ENCODE peak calls at places on chromosomes 3 and 15, in seven cellular contexts. G, O, Z, D, Y, L and N are unnamed samples. For H3K36me3, the result is how much of the 10 kb centered on the place peaks cover.

GRCh38 chr3:143139786-143140185 is 20.2 kb downstream of the CHST2 start:
- DNase-seq in O (peak), Y (no peak), D (no peak), Z (no peak), G (no peak), L (peak), N (no peak)

GRCh38 chr15:67070150-67070549 is 4.7 kb downstream of the SMAD3 start:
- DNase-seq in O (peak), D (no peak), L (peak), G (no peak), Y (no peak), Z (no peak), N (no peak)

GRCh38 chr3:155556531-155556930 is 188.3 kb downstream of the PLCH1 start:
- DNase-seq in Y (no peak), L (no peak), D (no peak), Z (no peak), O (no peak), G (no peak), N (no peak)

GRCh38 chr3:8990266-8991215 is 27.3 kb upstream of the RAD18 start:
- DNase-seq in Z (no peak), Y (no peak), D (no peak), L (no peak), O (peak), G (no peak), N (peak)

GRCh38 chr15:78237146-78237545 is 2.8 kb upstream of the ACSBG1 start:
- DNase-seq in O (no peak), Y (peak), G (no peak), D (no peak), L (no peak), Z (no peak), N (no peak)

GRCh38 chr3:134317106-134317947 is 56.9 kb downstream of the AMOTL2 start:
- DNase-seq in L (no peak), Y (peak), O (no peak), G (no peak), Z (no peak), D (no peak), N (peak)

GRCh38 chr15:99467861-99468460 is 97.8 kb upstream of the MEF2A start:
- DNase-seq in L (no peak), D (no peak), Z (no peak), G (no peak), O (peak), Y (no peak), N (no peak)

GRCh38 chr3:170732660-170733245 is 137.2 kb downstream of the RPL22L1 start:
- DNase-seq in D (no peak), Z (no peak), G (no peak), L (no peak), Y (no peak), O (no peak), N (no peak)

GRCh38 chr3:50319872-50320625 is 2.5 kb downstream of the HYAL2 start:
- DNase-seq in O (no peak), G (no peak), D (no peak), Y (no peak), L (no peak), Z (no peak), N (no peak)

GRCh38 chr15:66947471-66947870 is 117.9 kb upstream of the SMAD3 start:
- DNase-seq in D (no peak), G (no peak), O (peak), Y (no peak), Z (no peak), L (no peak), N (no peak)

DNA sequence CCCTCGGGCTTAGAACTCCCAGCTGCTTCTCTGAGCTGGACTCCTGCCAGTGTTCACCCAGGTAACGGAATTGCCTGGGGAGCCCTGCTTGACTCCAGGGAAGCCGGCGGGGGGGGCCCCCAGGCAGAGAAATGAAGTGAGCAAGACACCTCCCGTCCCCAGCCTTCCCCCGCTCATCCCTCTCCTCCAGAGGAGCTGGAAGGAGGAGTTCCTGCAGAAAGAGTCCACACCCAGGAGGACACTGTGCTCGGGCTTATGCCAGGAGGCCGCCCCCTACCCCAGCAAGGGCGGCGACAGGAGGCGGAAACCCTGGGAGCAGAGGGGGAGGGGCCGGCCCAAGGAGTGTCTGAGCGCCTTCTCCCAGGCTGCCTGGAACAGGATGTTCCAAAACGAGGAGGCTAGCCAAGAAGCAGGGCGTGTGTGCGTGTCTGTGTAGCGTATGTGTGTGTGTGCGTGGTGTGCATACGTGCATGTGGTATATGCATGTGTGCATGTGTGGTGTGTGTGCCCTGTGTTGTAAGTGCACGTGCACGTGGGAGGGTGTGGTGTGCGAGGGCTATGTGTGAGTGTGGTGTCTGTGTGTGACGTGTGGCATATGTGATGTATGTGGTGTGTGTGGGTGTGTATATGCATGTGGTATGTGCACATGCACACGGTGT is 511.3 kb downstream of the SHQ1 start:
- DNase-seq in D (no peak), L (peak), O (peak), Y (peak), Z (peak), G (peak), N (no peak)
- TF ChIP-seq CTCF in D (no peak), L (no peak), O (no peak), Y (no peak), Z (no peak), G (no peak), N (no peak)

DNA sequence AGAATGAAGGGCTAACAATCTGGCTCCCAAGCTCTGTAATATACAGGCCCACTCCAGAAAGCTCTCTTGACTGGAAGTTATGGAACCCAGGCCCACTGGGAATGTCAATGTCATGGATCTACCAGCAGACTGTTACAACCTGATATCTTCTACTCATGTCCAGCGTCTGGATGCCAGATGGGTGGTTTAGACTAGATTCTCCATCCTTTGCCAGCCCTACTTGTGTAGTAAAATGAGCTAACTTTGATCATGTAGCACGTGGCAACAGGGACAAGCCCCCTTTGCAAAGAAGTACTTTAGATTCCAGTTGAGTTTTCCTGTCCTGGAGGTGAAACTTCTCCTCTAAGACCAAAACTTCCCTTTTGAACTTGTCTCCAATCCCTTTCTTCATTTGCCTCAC is 55.1 kb downstream of the HEG1 start:
- DNase-seq in Y (no peak), L (no peak), Z (no peak), O (no peak), D (no peak), G (no peak), N (no peak)
- H3K36me3 ChIP-seq in Y (under half), L (under half), Z (under half), O (half or more), D (half or more), G (under half), N (half or more)

DNA sequence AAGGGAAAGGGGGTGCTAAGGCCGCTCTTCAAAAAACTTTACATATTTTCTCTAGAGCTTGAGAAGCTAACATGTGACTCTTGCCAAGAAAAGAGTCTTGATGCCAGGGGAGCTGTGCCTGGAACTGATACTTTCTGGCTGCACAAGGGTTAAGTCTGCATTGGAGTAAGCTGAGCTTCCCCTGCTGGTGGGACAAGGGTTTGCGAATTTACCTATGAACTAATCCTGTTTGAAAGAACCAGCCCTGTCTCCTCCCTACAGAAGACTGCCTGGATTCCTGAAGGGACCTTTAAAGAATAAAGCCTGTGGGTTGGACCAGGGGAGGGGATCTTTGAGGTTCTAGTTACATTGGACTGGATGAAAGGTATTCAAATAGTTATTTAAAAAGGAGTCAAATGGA is 58.3 kb upstream of the EPHA3 start:
- DNase-seq in D (no peak), Z (no peak), G (no peak), Y (no peak), O (peak), L (no peak), N (no peak)
- TF ChIP-seq CTCF in D (no peak), Z (no peak), G (no peak), Y (no peak), O (peak), L (peak), N (peak)

GRCh38 chr15:64117759-64118487 is 22.1 kb downstream of the SNX1 start:
- DNase-seq in Y (no peak), D (no peak), L (no peak), O (no peak), G (no peak), Z (no peak), N (no peak)

GRCh38 chr15:64125978-64126377 is 25.6 kb upstream of the SNX22 start:
- DNase-seq in L (no peak), G (no peak), D (no peak), O (no peak), Y (no peak), Z (no peak), N (no peak)

GRCh38 chr15:64122444-64122843 is 26.7 kb downstream of the SNX1 start:
- DNase-seq in G (no peak), L (no peak), Z (no peak), D (no peak), Y (no peak), O (no peak), N (no peak)

GRCh38 chr15:64127521-64128275 is 23.8 kb upstream of the SNX22 start:
- DNase-seq in D (no peak), Y (no peak), L (no peak), O (no peak), G (no peak), Z (no peak), N (no peak)

DNA sequence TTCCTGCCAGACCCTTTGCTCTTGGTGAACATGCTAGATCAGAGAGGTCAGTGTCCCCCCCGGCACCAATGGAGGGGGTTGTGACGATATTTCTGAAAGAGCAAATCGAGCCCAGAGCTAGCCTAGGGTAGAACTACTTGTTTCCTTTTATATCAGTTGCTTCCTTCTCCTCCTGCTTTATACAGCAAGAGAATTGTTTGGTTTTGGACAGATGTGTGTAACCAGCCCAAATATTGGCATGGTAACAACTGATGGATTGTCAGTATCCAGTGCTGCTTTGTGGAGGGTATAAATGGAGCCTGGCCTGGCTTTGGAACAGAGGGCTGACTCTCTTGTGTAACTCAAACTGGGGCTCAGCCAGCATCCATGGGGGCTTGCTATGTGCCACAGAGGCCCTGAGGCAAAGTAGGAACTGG is 27.2 kb downstream of the SNX1 start:
- DNase-seq in Z (no peak), O (no peak), D (no peak), L (no peak), Y (no peak), G (no peak), N (no peak)
- H3K36me3 ChIP-seq in Z (under half), O (under half), D (half or more), L (under half), Y (half or more), G (under half), N (under half)

DNA sequence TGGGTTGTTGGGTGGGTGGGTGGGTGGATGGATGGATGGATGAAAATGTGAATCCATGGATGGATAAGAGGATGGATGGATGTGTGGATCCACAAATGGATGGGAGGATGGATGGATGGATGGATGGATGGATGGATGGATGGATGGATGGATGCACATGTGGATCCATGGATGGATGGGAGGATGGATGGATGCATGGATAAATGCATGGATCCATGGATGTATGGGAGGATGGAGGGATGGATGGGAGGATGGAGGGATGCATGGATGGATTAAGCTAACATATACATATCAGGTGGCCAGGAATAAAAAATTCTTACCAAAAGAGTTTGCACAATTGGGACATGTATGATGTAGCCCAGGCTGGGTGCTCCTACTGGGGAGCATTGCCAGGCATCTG is 195.3 kb downstream of the FEZF2 start:
- DNase-seq in L (no peak), O (no peak), Y (no peak), D (no peak), G (no peak), Z (no peak), N (no peak)
- TF ChIP-seq CTCF in L (no peak), O (no peak), Y (no peak), D (no peak), G (no peak), Z (no peak), N (no peak)

DNA sequence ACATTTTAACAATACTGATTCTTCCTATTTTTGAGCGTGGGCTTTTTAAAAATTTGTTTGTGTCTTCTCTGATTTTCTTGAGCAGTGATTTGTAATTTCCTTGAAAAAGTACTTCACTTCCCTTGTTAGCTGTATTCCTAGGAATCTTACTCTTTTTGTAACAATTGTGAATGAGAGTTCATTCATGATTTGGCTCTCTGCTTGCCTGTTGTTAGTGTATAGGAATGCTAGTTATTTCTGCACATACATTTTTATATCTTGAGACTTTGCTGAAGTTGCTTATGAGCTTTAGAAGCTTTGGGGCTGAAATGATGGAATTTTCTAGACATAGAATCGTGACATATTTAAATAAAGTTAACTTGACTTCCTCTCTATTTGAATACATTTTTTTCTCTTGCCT is 582.8 kb upstream of the BCHE start:
- DNase-seq in O (no peak), G (no peak), Z (no peak), Y (no peak), L (no peak), D (no peak), N (no peak)
- H3K36me3 ChIP-seq in O (under half), G (under half), Z (under half), Y (under half), L (under half), D (under half), N (under half)

DNA sequence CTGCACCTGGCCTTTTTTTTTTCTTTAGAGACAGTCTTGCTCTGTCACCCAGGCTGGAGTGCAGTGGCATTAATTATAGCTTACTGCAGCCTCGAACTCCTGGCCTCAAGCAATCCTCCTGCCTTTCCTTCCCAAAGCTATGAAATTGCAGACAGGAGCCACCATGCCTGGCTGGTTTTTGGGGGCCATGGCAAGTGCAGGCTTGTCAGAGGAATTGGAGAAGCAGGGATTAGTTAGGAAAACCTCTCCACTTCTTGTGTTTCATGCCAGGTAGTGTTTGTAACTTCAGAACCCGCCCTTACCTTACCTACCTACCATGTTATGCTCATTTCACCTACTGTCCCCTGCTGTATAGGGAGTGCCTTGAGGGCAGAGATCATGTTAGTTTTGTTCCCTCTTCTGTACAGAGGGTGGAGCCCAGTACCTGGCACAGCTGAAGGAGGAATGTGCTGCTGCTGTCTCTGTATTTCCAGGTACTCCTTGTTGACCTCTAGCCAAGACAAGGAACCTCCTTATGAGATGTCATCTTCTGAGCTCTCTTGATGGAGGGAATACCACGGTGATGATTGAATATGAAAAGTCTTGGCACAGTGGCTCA is 43.8 kb downstream of the TRAK1 start:
- DNase-seq in O (no peak), Z (peak), L (no peak), D (no peak), G (no peak), Y (no peak), N (no peak)
- TF ChIP-seq CTCF in O (no peak), Z (no peak), L (peak), D (no peak), G (no peak), Y (no peak), N (no peak)

GRCh38 chr15:58738051-58738707 is 11.3 kb downstream of the ADAM10 start:
- DNase-seq in G (no peak), D (no peak), Y (no peak), L (no peak), O (peak), Z (no peak), N (no peak)

GRCh38 chr15:58732620-58733363 is 16.7 kb downstream of the ADAM10 start:
- DNase-seq in L (no peak), G (no peak), Y (no peak), Z (no peak), O (no peak), D (no peak), N (no peak)

GRCh38 chr15:58734859-58735258 is 14.6 kb downstream of the ADAM10 start:
- DNase-seq in L (no peak), Z (no peak), G (no peak), D (no peak), Y (no peak), O (no peak), N (no peak)

GRCh38 chr15:58737298-58737697 is 12.2 kb downstream of the ADAM10 start:
- DNase-seq in Z (no peak), O (no peak), L (no peak), G (no peak), Y (no peak), D (no peak), N (no peak)

GRCh38 chr15:58736244-58736643 is 13.3 kb downstream of the ADAM10 start:
- DNase-seq in G (no peak), L (no peak), Y (no peak), Z (no peak), D (no peak), O (no peak), N (no peak)
- H3K36me3 ChIP-seq in G (under half), L (under half), Y (under half), Z (under half), D (under half), O (under half), N (under half)

GRCh38 chr3:71961378-71961777 is 176.4 kb upstream of the PROK2 start:
- DNase-seq in G (no peak), D (no peak), Z (no peak), L (no peak), Y (no peak), O (no peak), N (no peak)

GRCh38 chr3:71955549-71956373 is 170.8 kb upstream of the PROK2 start:
- DNase-seq in Y (peak), D (peak), L (no peak), O (peak), G (peak), Z (peak), N (peak)

GRCh38 chr3:71958533-71958932 is 173.6 kb upstream of the PROK2 start:
- DNase-seq in Y (no peak), D (no peak), G (no peak), Z (no peak), L (no peak), O (no peak), N (no peak)

GRCh38 chr3:71951842-71952241 is 166.9 kb upstream of the PROK2 start:
- DNase-seq in Z (no peak), D (no peak), O (no peak), Y (no peak), G (no peak), L (no peak), N (no peak)

DNA sequence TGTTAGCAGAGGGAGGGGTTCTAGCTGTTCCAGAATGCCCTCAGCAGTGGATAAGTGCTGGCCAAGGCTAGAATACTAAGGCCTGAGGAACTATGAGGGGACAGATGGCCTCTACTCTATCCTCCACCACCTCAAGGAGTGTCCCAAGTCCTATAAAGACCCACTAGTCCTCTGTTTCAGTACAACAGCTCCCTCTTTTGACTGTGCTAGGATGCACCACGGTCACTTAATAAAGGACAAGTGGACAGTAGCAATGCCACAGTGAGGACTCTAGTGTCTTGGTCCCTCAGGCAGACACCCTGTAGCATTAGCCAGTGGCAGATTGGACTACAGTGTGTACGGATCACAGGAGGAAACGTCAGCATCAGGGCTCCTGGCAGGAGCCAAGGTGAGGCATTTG is 171.8 kb upstream of the PROK2 start:
- DNase-seq in L (no peak), D (no peak), O (no peak), Y (no peak), Z (no peak), G (no peak), N (no peak)
- TF ChIP-seq CTCF in L (peak), D (no peak), O (no peak), Y (no peak), Z (no peak), G (no peak), N (no peak)